ENCODE peak calls at places on chromosomes 3 and 15, in seven cellular contexts. One of them, this sample, is unnamed.

GRCh38 chr15:39851505-39852082 is 68.5 kb downstream of the GPR176 start:
- DNase-seq in tibial artery: no peak
- DNase-seq in naive B cell: no peak
- DNase-seq in memory B cell: no peak
- DNase-seq in germinal center: no peak
- DNase-seq in endothelial cell: no peak
- DNase-seq in mucosa of gallbladder: no peak
- DNase-seq in this sample: no peak

GRCh38 chr3:150385296-150386242 is 22.5 kb upstream of the TSC22D2 start:
- DNase-seq in memory B cell: peak
- DNase-seq in germinal center: peak
- DNase-seq in endothelial cell: no peak
- DNase-seq in naive B cell: peak
- DNase-seq in tibial artery: no peak
- DNase-seq in mucosa of gallbladder: no peak
- DNase-seq in this sample: no peak

GRCh38 chr15:98720577-98720976 is 72.2 kb downstream of the IGF1R start:
- DNase-seq in germinal center: no peak
- DNase-seq in naive B cell: no peak
- DNase-seq in memory B cell: no peak
- DNase-seq in mucosa of gallbladder: no peak
- DNase-seq in tibial artery: no peak
- DNase-seq in endothelial cell: no peak
- DNase-seq in this sample: no peak

GRCh38 chr3:156761007-156761406 is 65.1 kb upstream of the LEKR1 start:
- DNase-seq in tibial artery: no peak
- DNase-seq in endothelial cell: no peak
- DNase-seq in mucosa of gallbladder: no peak
- DNase-seq in naive B cell: no peak
- DNase-seq in germinal center: no peak
- DNase-seq in memory B cell: no peak
- DNase-seq in this sample: peak

GRCh38 chr15:40357246-40357645 is 773 bp upstream of the DISP2 start:
- DNase-seq in memory B cell: no peak
- DNase-seq in tibial artery: no peak
- DNase-seq in endothelial cell: no peak
- DNase-seq in mucosa of gallbladder: no peak
- DNase-seq in germinal center: no peak
- DNase-seq in naive B cell: no peak
- DNase-seq in this sample: no peak

GRCh38 chr3:190346541-190346940 is 24.3 kb upstream of the CLDN1 start:
- DNase-seq in endothelial cell: no peak
- DNase-seq in tibial artery: no peak
- DNase-seq in naive B cell: no peak
- DNase-seq in memory B cell: no peak
- DNase-seq in germinal center: no peak
- DNase-seq in mucosa of gallbladder: no peak
- DNase-seq in this sample: no peak

GRCh38 chr3:15983232-15983631 is 185.5 kb upstream of the ANKRD28 start:
- DNase-seq in naive B cell: no peak
- DNase-seq in tibial artery: no peak
- DNase-seq in mucosa of gallbladder: no peak
- DNase-seq in endothelial cell: no peak
- DNase-seq in memory B cell: no peak
- DNase-seq in germinal center: no peak
- DNase-seq in this sample: no peak

GRCh38 chr3:117997201-117998049 is 1037.2 kb downstream of the IGSF11 start:
- DNase-seq in germinal center: peak
- DNase-seq in mucosa of gallbladder: peak
- DNase-seq in endothelial cell: peak
- DNase-seq in tibial artery: peak
- DNase-seq in naive B cell: peak
- DNase-seq in memory B cell: peak
- DNase-seq in this sample: peak

GRCh38 chr3:169310190-169310918 is 353.2 kb downstream of the MECOM start:
- DNase-seq in germinal center: no peak
- DNase-seq in endothelial cell: no peak
- DNase-seq in tibial artery: no peak
- DNase-seq in memory B cell: no peak
- DNase-seq in mucosa of gallbladder: no peak
- DNase-seq in naive B cell: no peak
- DNase-seq in this sample: no peak

GRCh38 chr15:88061452-88061851 is 195.1 kb downstream of the NTRK3 start:
- DNase-seq in endothelial cell: no peak
- DNase-seq in germinal center: no peak
- DNase-seq in mucosa of gallbladder: no peak
- DNase-seq in memory B cell: no peak
- DNase-seq in tibial artery: no peak
- DNase-seq in naive B cell: no peak
- DNase-seq in this sample: no peak

GRCh38 chr15:45991863-45992262 is 357.0 kb downstream of the SQOR start:
- DNase-seq in mucosa of gallbladder: no peak
- DNase-seq in germinal center: no peak
- DNase-seq in endothelial cell: no peak
- DNase-seq in tibial artery: no peak
- DNase-seq in memory B cell: no peak
- DNase-seq in naive B cell: no peak
- DNase-seq in this sample: no peak

GRCh38 chr3:31167666-31168065 is 273.2 kb upstream of the GADL1 start:
- DNase-seq in tibial artery: no peak
- DNase-seq in memory B cell: no peak
- DNase-seq in mucosa of gallbladder: no peak
- DNase-seq in naive B cell: no peak
- DNase-seq in germinal center: no peak
- DNase-seq in endothelial cell: no peak
- DNase-seq in this sample: no peak

GRCh38 chr3:185537369-185537970 is 14.9 kb downstream of the LIPH start:
- DNase-seq in memory B cell: no peak
- DNase-seq in tibial artery: peak
- DNase-seq in germinal center: peak
- DNase-seq in naive B cell: no peak
- DNase-seq in endothelial cell: no peak
- DNase-seq in mucosa of gallbladder: peak
- DNase-seq in this sample: no peak

GRCh38 chr15:75729304-75730069 is 16.8 kb upstream of the CSPG4 start:
- DNase-seq in endothelial cell: no peak
- DNase-seq in memory B cell: no peak
- DNase-seq in mucosa of gallbladder: no peak
- DNase-seq in germinal center: no peak
- DNase-seq in naive B cell: no peak
- DNase-seq in tibial artery: peak
- DNase-seq in this sample: no peak

GRCh38 chr15:90640862-90641261 is 76.3 kb upstream of the BLM start:
- DNase-seq in naive B cell: no peak
- DNase-seq in endothelial cell: no peak
- DNase-seq in germinal center: no peak
- DNase-seq in mucosa of gallbladder: no peak
- DNase-seq in memory B cell: no peak
- DNase-seq in tibial artery: no peak
- DNase-seq in this sample: no peak

GRCh38 chr3:164683516-164683915 is 394.8 kb downstream of the SI start:
- DNase-seq in mucosa of gallbladder: no peak
- DNase-seq in endothelial cell: no peak
- DNase-seq in germinal center: no peak
- DNase-seq in tibial artery: no peak
- DNase-seq in naive B cell: no peak
- DNase-seq in memory B cell: no peak
- DNase-seq in this sample: no peak

GRCh38 chr15:83174891-83175290 is 32.7 kb downstream of the HDGFL3 start:
- DNase-seq in naive B cell: no peak
- DNase-seq in endothelial cell: no peak
- DNase-seq in memory B cell: no peak
- DNase-seq in mucosa of gallbladder: no peak
- DNase-seq in germinal center: no peak
- DNase-seq in tibial artery: no peak
- DNase-seq in this sample: no peak

GRCh38 chr15:64009241-64009640 is 37.0 kb downstream of the DAPK2 start:
- DNase-seq in memory B cell: no peak
- DNase-seq in endothelial cell: no peak
- DNase-seq in tibial artery: no peak
- DNase-seq in naive B cell: no peak
- DNase-seq in germinal center: no peak
- DNase-seq in mucosa of gallbladder: no peak
- DNase-seq in this sample: no peak

GRCh38 chr3:31868246-31868645 is 112.8 kb downstream of the OSBPL10 start:
- DNase-seq in endothelial cell: no peak
- DNase-seq in naive B cell: no peak
- DNase-seq in mucosa of gallbladder: no peak
- DNase-seq in tibial artery: no peak
- DNase-seq in germinal center: no peak
- DNase-seq in memory B cell: no peak
- DNase-seq in this sample: no peak

GRCh38 chr3:24004171-24004938 is 59.3 kb downstream of the NR1D2 start:
- DNase-seq in memory B cell: no peak
- DNase-seq in endothelial cell: no peak
- DNase-seq in naive B cell: no peak
- DNase-seq in tibial artery: no peak
- DNase-seq in mucosa of gallbladder: no peak
- DNase-seq in germinal center: no peak
- DNase-seq in this sample: no peak

GRCh38 chr3:173502983-173503568 is 105.5 kb downstream of the NLGN1 start:
- DNase-seq in memory B cell: no peak
- DNase-seq in endothelial cell: no peak
- DNase-seq in mucosa of gallbladder: no peak
- DNase-seq in tibial artery: no peak
- DNase-seq in germinal center: no peak
- DNase-seq in naive B cell: no peak
- DNase-seq in this sample: no peak

This sample was measured in D341Med.